ENCODE peak calls at places on chromosomes 16 and 17, in four cellular contexts. P is H54, G is kidney glomerular epithelial cell, M is dermis microvascular lymphatic vessel endothelial cell. N is an unnamed sample.

GRCh38 chr17:30393491-30393890 is 14.8 kb downstream of the CPD start:
- DNase-seq in P (no peak), G (no peak), M (no peak), N (no peak)

GRCh38 chr17:4597975-4598374 is 13.6 kb downstream of the SMTNL2 start:
- DNase-seq in P (no peak), G (no peak), M (no peak), N (no peak)

GRCh38 chr17:40915199-40915661 is 22.2 kb downstream of the KRT23 start:
- DNase-seq in P (peak), G (peak), M (no peak), N (peak)

GRCh38 chr17:29099527-29099926 is 56.6 kb downstream of the PIPOX start:
- DNase-seq in P (no peak), G (no peak), M (no peak), N (no peak)

GRCh38 chr16:3519581-3519980 is 18.8 kb downstream of the CLUAP1 start:
- DNase-seq in P (no peak), G (no peak), M (no peak), N (no peak)

GRCh38 chr17:82110298-82110697 is 12.3 kb upstream of the FASN start:
- DNase-seq in P (no peak), G (peak), M (no peak), N (no peak)

GRCh38 chr16:59463776-59464175 is 729.7 kb upstream of the GOT2 start:
- DNase-seq in P (no peak), G (no peak), M (no peak), N (no peak)

GRCh38 chr17:32496348-32497078 is 9.7 kb downstream of the CDK5R1 start:
- DNase-seq in P (peak), G (no peak), M (no peak), N (no peak)

GRCh38 chr16:50858376-50858775 is 116.5 kb downstream of the CYLD start:
- DNase-seq in P (no peak), G (no peak), M (no peak), N (no peak)

GRCh38 chr17:71975998-71976649 is 144.7 kb upstream of the SOX9 start:
- DNase-seq in P (peak), G (no peak), M (no peak), N (peak)

GRCh38 chr16:74773431-74774222 is 993 bp downstream of the FA2H start:
- DNase-seq in P (no peak), G (no peak), M (no peak), N (no peak)

GRCh38 chr16:50699345-50700159 is 6.1 kb downstream of the NOD2 start:
- DNase-seq in P (no peak), G (no peak), M (no peak), N (no peak)

GRCh38 chr17:80260791-80261158 is at the start of gene RNF213:
- DNase-seq in P (peak), G (no peak), M (no peak), N (peak)

GRCh38 chr16:21618261-21618660 is 18.9 kb downstream of the METTL9 start:
- DNase-seq in P (no peak), G (no peak), M (no peak), N (no peak)

GRCh38 chr16:88509749-88510069 is 56.6 kb downstream of the ZFPM1 start:
- DNase-seq in P (no peak), G (no peak), M (no peak), N (no peak)

GRCh38 chr17:68425979-68426378 is 31.3 kb downstream of the WIPI1 start:
- DNase-seq in P (no peak), G (no peak), M (no peak), N (no peak)

GRCh38 chr17:1109606-1110523 is 69.9 kb downstream of the ABR start:
- DNase-seq in P (no peak), G (no peak), M (no peak), N (peak)

GRCh38 chr17:82767041-82767754 is 15.3 kb downstream of the TBCD start:
- DNase-seq in P (no peak), G (no peak), M (no peak), N (peak)

GRCh38 chr17:5587431-5588032 is 3.2 kb upstream of the NLRP1 start:
- DNase-seq in P (peak), G (peak), M (peak), N (peak)

GRCh38 chr17:61383689-61384201 is 15.9 kb upstream of the TBX2 start:
- DNase-seq in P (no peak), G (no peak), M (no peak), N (no peak)

GRCh38 chr17:4162775-4163498 is 19.9 kb downstream of the CYB5D2 start:
- DNase-seq in P (no peak), G (no peak), M (no peak), N (no peak)

GRCh38 chr17:17808706-17809432 is 27.9 kb downstream of the SREBF1 start:
- DNase-seq in P (no peak), G (no peak), M (no peak), N (no peak)

GRCh38 chr16:46972429-46972970 is 974 bp downstream of the DNAJA2 start:
- DNase-seq in P (peak), G (peak), M (no peak), N (peak)

GRCh38 chr17:28745777-28746473 is 2.1 kb downstream of the TRAF4 start:
- DNase-seq in P (peak), G (peak), M (no peak), N (no peak)

GRCh38 chr16:84139628-84140258 is 5.2 kb downstream of the HSDL1 start:
- DNase-seq in P (no peak), G (no peak), M (no peak), N (no peak)

GRCh38 chr17:66540131-66540781 is 237.8 kb downstream of the PRKCA start:
- DNase-seq in P (peak), G (peak), M (no peak), N (no peak)